ENCODE peak calls at places on chromosomes 6 and 20, in seven cellular contexts. E, C, X, S, B, J and Q are unnamed samples.

GRCh38 chr20:21099653-21100589 is 6.2 kb downstream of the LINC00237 start:
- DNase-seq in E (no peak), C (no peak), X (no peak), S (no peak), B (peak), J (peak), Q (peak)

GRCh38 chr6:7267071-7267470 is 45.9 kb downstream of the SSR1 start:
- DNase-seq in E (no peak), C (no peak), X (no peak), S (no peak), B (no peak), J (no peak), Q (no peak)

GRCh38 chr6:90493332-90493731 is 93.5 kb downstream of the MAP3K7 start:
- DNase-seq in E (peak), C (no peak), X (no peak), S (no peak), B (no peak), J (no peak), Q (no peak)

GRCh38 chr6:107767637-107768036 is 56.5 kb downstream of the SCML4 start:
- DNase-seq in E (no peak), C (no peak), X (no peak), S (no peak), B (no peak), J (no peak), Q (no peak)

GRCh38 chr20:403582-403957 is 4.5 kb upstream of the RBCK1 start:
- DNase-seq in E (no peak), C (no peak), X (no peak), S (no peak), B (no peak), J (no peak), Q (no peak)

GRCh38 chr6:35052694-35053565 is 88.2 kb downstream of the TCP11 start:
- DNase-seq in E (peak), C (no peak), X (no peak), S (no peak), B (no peak), J (no peak), Q (no peak)

GRCh38 chr20:59412896-59413295 is 112.5 kb downstream of the EDN3 start:
- DNase-seq in E (no peak), C (no peak), X (no peak), S (no peak), B (peak), J (no peak), Q (no peak)

GRCh38 chr20:17969276-17969883 is 562 bp downstream of the MGME1 start:
- DNase-seq in E (no peak), C (peak), X (no peak), S (no peak), B (peak), J (no peak), Q (no peak)

GRCh38 chr6:144898741-144899140 is 613.6 kb downstream of the UTRN start:
- DNase-seq in E (no peak), C (no peak), X (no peak), S (no peak), B (no peak), J (no peak), Q (no peak)

GRCh38 chr6:13716225-13716954 is 4.8 kb upstream of the RANBP9 start:
- DNase-seq in E (no peak), C (no peak), X (no peak), S (no peak), B (no peak), J (no peak), Q (no peak)
- TF ChIP-seq CTCF in E (no peak), C (no peak), X (no peak), S (no peak), B (no peak), J (no peak), Q (no peak)

GRCh38 chr20:35621560-35621946 is 5.9 kb downstream of the SPAG4 start:
- DNase-seq in E (no peak), C (no peak), X (no peak), S (no peak), B (no peak), J (no peak), Q (no peak)
- TF ChIP-seq CTCF in E (peak), C (no peak), X (peak), S (no peak), B (peak), J (no peak), Q (peak)

GRCh38 chr6:132734694-132735236 is 20.9 kb upstream of the VNN1 start:
- DNase-seq in E (peak), C (no peak), X (peak), S (no peak), B (no peak), J (no peak), Q (no peak)
- TF ChIP-seq CTCF in E (peak), C (no peak), X (peak), S (peak), B (peak), J (no peak), Q (no peak)

GRCh38 chr20:34691838-34692237 is 12.3 kb upstream of the TP53INP2 start:
- DNase-seq in E (no peak), C (no peak), X (no peak), S (no peak), B (peak), J (no peak), Q (no peak)

GRCh38 chr20:34689486-34689885 is 12.6 kb upstream of the PIGU start:
- DNase-seq in E (no peak), C (no peak), X (no peak), S (no peak), B (peak), J (no peak), Q (no peak)

DNA sequence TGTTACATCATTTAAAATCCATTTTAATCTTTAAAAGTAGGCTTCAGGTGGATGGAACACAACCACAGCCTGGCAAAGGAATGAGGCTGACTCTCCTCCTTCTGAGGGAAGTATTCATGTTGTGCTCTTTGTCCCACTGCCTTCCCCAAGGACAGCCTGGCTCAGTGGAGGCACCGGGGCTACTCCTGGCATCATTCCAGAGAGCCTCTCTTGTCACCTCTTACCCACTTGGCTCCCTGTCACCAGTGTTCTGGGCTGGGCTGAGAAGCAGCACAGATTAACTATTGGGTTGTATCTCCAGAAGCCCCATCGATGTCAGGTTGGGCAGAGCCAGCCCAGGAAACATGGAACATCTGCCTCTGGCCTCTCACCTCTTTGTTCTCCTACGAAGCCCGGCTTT is 10.7 kb upstream of the TP53INP2 start:
- DNase-seq in E (no peak), C (no peak), X (no peak), S (no peak), B (peak), J (no peak), Q (no peak)
- TF ChIP-seq CTCF in E (no peak), C (no peak), X (no peak), S (no peak), B (no peak), J (no peak), Q (no peak)

GRCh38 chr6:99129835-99130234 is 182.1 kb upstream of the FBXL4 start:
- DNase-seq in E (no peak), C (no peak), X (no peak), S (no peak), B (no peak), J (no peak), Q (no peak)

GRCh38 chr6:99132026-99132425 is 184.3 kb upstream of the FBXL4 start:
- DNase-seq in E (no peak), C (no peak), X (no peak), S (no peak), B (no peak), J (no peak), Q (no peak)

GRCh38 chr6:99130897-99131873 is 183.4 kb upstream of the FBXL4 start:
- DNase-seq in E (no peak), C (no peak), X (no peak), S (no peak), B (no peak), J (no peak), Q (no peak)
- TF ChIP-seq CTCF in E (no peak), C (no peak), X (peak), S (no peak), B (no peak), J (no peak), Q (no peak)

GRCh38 chr6:130381012-130381411 is 15.2 kb downstream of the TMEM200A start:
- DNase-seq in E (no peak), C (no peak), X (no peak), S (no peak), B (no peak), J (no peak), Q (no peak)

GRCh38 chr6:130385059-130385695 is 19.4 kb downstream of the TMEM200A start:
- DNase-seq in E (no peak), C (no peak), X (no peak), S (no peak), B (no peak), J (no peak), Q (no peak)

GRCh38 chr6:130377911-130378310 is 12.1 kb downstream of the TMEM200A start:
- DNase-seq in E (no peak), C (no peak), X (no peak), S (no peak), B (peak), J (no peak), Q (no peak)

GRCh38 chr6:130382872-130383490 is 17.2 kb downstream of the TMEM200A start:
- DNase-seq in E (no peak), C (no peak), X (no peak), S (no peak), B (peak), J (no peak), Q (no peak)

DNA sequence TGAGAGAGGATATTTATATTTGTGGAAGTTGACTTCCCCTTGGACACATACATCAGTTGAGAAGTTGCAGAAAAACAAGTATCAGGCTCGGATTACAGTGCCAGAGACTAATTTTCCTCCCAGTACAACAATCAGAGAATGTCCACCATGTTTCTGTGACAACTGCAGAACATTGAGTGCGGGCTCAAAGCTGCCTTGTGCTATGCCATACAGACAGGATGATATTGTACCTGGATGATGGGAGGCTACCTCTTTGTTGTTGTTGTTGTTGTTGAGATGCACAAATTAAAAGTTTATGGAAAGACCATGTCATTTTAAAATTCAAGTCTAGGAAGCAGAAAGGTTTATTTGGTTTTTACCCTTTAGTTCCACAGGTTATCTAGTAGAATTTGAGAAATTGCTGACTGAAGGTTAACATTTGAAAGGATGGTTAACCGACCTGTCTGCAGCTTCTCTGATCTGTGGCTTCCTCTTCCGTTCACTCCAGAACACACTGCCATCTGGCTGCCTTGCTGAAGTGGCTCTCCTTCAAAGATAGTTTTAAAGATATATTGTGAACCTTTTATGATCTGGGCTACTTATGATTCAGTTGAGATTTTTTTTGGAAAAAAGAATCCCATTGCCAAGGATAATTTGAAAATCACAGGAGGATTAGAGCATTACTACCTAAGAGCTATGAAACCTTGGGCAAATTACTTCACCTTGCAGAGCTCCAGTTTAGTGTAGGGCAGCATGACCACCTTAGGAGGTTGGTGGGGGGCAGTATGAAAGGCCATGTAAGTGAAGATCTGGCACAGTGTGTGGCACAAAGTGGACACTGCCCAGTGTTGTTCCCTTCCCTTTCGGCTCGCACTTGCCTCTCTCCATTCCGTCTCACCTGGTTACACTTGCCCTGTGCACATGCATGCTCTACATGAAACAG is 15.9 kb downstream of the TMEM200A start:
- DNase-seq in E (no peak), C (no peak), X (no peak), S (no peak), B (no peak), J (no peak), Q (no peak)
- TF ChIP-seq CTCF in E (no peak), C (peak), X (no peak), S (no peak), B (no peak), J (peak), Q (no peak)

DNA sequence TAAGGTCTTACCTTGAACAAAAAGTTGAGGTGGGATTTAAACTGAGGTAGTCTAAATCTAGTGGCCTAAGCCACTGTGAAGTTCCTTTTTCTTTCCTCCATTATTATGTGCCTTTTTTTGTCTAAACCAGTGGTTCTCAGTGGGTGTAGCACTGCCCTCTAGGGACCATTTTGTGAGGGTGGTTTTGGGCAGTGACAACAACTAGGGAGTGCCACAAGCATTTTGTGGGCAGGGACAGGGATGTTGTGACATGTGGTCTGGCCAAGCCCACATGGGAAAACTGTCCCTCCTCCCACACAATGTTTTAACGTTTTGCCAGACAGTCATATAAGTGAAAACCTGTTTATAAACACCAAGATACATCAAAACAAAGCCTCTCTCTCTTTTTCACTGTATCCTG is 899.4 kb upstream of the FLRT3 start:
- DNase-seq in E (peak), C (no peak), X (peak), S (no peak), B (peak), J (peak), Q (peak)
- TF ChIP-seq CTCF in E (peak), C (no peak), X (peak), S (peak), B (peak), J (peak), Q (peak)

GRCh38 chr6:44247338-44248302 is 719 bp downstream of the HSP90AB1 start:
- DNase-seq in E (no peak), C (peak), X (no peak), S (peak), B (peak), J (no peak), Q (peak)

GRCh38 chr6:44245391-44245911 is 1.4 kb upstream of the HSP90AB1 start:
- DNase-seq in E (no peak), C (no peak), X (no peak), S (no peak), B (no peak), J (no peak), Q (no peak)

GRCh38 chr6:44248579-44248978 is 1.7 kb downstream of the HSP90AB1 start:
- DNase-seq in E (no peak), C (no peak), X (no peak), S (no peak), B (no peak), J (no peak), Q (no peak)

GRCh38 chr6:44245912-44246662 is 814 bp upstream of the HSP90AB1 start:
- DNase-seq in E (peak), C (peak), X (peak), S (peak), B (peak), J (peak), Q (peak)

DNA sequence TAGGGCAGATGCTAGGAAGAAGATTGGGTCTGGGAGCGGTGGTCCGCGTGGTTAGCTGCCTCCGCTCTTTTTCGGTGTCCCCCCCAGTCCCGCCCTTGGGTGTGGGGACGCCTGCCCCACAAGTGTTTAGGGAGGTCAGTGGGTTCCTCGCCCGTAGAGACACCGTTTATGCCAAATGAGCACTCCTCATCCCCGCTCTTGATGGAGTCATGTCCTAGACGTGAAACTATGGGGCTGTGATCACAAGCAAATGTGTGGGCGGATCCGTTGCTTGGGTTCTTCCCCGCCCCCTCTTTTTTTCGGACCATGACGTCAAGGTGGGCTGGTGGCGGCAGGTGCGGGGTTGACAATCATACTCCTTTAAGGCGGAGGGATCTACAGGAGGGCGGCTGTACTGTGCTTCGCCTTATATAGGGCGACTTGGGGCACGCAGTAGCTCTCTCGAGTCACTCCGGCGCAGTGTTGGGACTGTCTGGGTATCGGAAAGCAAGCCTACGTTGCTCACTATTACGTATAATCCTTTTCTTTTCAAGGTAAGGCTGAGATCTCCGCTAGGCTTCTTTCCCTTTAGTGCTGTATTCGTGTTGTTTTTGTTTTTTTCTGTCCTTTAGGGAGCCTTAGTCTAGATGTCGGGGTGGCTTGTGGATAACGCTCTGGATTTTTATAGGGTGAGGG is at the start of gene HSP90AB1:
- DNase-seq in E (peak), C (peak), X (peak), S (peak), B (peak), J (peak), Q (peak)
- TF ChIP-seq CTCF in E (no peak), C (no peak), X (no peak), S (no peak), B (no peak), J (no peak), Q (no peak)

GRCh38 chr6:28542440-28543293 is 17.0 kb downstream of the GPX5 start:
- DNase-seq in E (peak), C (no peak), X (peak), S (peak), B (peak), J (peak), Q (peak)
- TF ChIP-seq CTCF in E (peak), C (peak), X (peak), S (peak), B (peak), J (peak), Q (peak)

GRCh38 chr6:71383891-71384489 is 95.4 kb downstream of the OGFRL1 start:
- DNase-seq in E (no peak), C (no peak), X (peak), S (no peak), B (no peak), J (peak), Q (peak)

GRCh38 chr6:71387179-71387578 is 98.6 kb downstream of the OGFRL1 start:
- DNase-seq in E (peak), C (no peak), X (no peak), S (no peak), B (no peak), J (no peak), Q (no peak)

GRCh38 chr6:71385111-71385822 is 96.7 kb downstream of the OGFRL1 start:
- DNase-seq in E (no peak), C (no peak), X (no peak), S (no peak), B (no peak), J (no peak), Q (no peak)

GRCh38 chr6:71386215-71386614 is 97.6 kb downstream of the OGFRL1 start:
- DNase-seq in E (no peak), C (no peak), X (no peak), S (no peak), B (no peak), J (no peak), Q (no peak)

DNA sequence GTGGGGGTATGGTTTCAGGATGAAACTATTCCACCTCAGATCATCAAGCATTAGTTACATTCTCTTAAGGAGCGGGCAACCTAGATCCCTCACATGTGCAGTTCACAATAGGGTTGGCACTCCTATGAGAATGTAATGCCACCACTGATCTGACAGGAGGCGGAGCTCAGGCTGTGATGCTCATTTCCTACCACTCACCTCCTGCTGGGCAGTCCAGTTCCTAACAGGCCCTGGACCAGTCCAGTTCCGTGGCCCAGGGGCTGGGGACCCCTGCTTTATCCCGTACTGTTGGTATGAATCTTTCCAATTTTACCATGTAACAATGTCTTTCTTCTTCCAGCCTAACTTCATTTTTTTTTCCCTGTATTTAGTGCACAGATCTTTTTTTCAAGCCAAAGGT is 94.9 kb downstream of the OGFRL1 start:
- DNase-seq in E (no peak), C (no peak), X (peak), S (no peak), B (no peak), J (no peak), Q (peak)
- TF ChIP-seq CTCF in E (no peak), C (no peak), X (no peak), S (no peak), B (no peak), J (no peak), Q (no peak)